ENCODE peak calls at places on chromosomes 2 and 18, in six cellular contexts. S is CD8-positive, alpha-beta memory T cell; T is GM10248; D is Daoy; W is activated CD4-positive, alpha-beta T cell treated with anti-CD3 and anti-CD28 coated beads, Interleukin-2, amount 50 U/mL, for 1 hour; B is RPMI8226. O is an unnamed sample.

GRCh38 chr2:30692829-30693265 is 114.4 kb downstream of the CAPN13 start:
- DNase-seq in S (no peak), T (no peak), D (no peak), W (no peak), B (no peak), O (no peak)

GRCh38 chr2:10584242-10584753 is 105.5 kb downstream of the NOL10 start:
- DNase-seq in S (no peak), T (no peak), D (no peak), W (no peak), B (no peak), O (no peak)

GRCh38 chr2:56128235-56128634 is 55.6 kb upstream of the CCDC85A start:
- DNase-seq in S (no peak), T (no peak), D (no peak), W (no peak), B (no peak), O (no peak)

GRCh38 chr2:113258748-113259147 is 20.0 kb downstream of the PAX8 start:
- DNase-seq in S (no peak), T (no peak), D (no peak), W (no peak), B (no peak), O (no peak)

GRCh38 chr18:22166070-22166972 is 3.1 kb upstream of the GATA6 start:
- DNase-seq in S (no peak), T (no peak), D (no peak), W (no peak), B (no peak), O (peak; percentile 73)

GRCh38 chr2:76895469-76895868 is 626.7 kb downstream of the LRRTM4 start:
- DNase-seq in S (no peak), T (no peak), D (peak; percentile 37), W (no peak), B (no peak), O (no peak)

GRCh38 chr2:160469615-160470204 is 23.9 kb downstream of the RBMS1 start:
- DNase-seq in S (no peak), T (no peak), D (no peak), W (no peak), B (no peak), O (peak; percentile 48)

GRCh38 chr18:24019641-24020331 is 5.2 kb downstream of the TTC39C start:
- DNase-seq in S (peak; percentile 63), T (peak; percentile 62), D (no peak), W (peak; percentile 25), B (peak; percentile 84), O (no peak)